ENCODE peak calls at places on chromosomes 12 and 14, in six cellular contexts. E is esophagus squamous epithelium; B is A549; Z is ovary; H is PC-9; N is CD8-positive, alpha-beta memory T cell. C is an unnamed sample. For H3K4me1 and H3K9me3, the result is how much of the 10 kb centered on the place peaks cover.

GRCh38 chr12:107144990-107145389 is 51.6 kb upstream of the CRY1 start:
- DNase-seq in E (no peak), Z (no peak), B (no peak), H (no peak), N (no peak), C (no peak)

GRCh38 chr12:131867891-131868675 is 26.3 kb upstream of the ULK1 start:
- DNase-seq in B (no peak), Z (no peak), H (no peak), E (no peak), N (no peak), C (no peak)

GRCh38 chr12:110005319-110005973 is 6.2 kb downstream of the ANKRD13A start:
- DNase-seq in Z (no peak), B (no peak), E (no peak), N (no peak), H (no peak), C (peak)

GRCh38 chr12:2450553-2450952 is 344.2 kb upstream of the FKBP4 start:
- DNase-seq in B (no peak), H (no peak), Z (no peak), N (no peak), E (no peak), C (no peak)

GRCh38 chr14:87816421-87816820 is 176.6 kb downstream of the GALC start:
- DNase-seq in H (no peak), N (no peak), B (no peak), Z (no peak), E (no peak), C (no peak)

GRCh38 chr12:68036642-68037041 is 47.4 kb downstream of the IFNG-AS1 start:
- DNase-seq in Z (no peak), N (no peak), H (no peak), B (no peak), E (no peak), C (no peak)

GRCh38 chr14:71856199-71856919 is 75.9 kb upstream of the RGS6 start:
- DNase-seq in B (no peak), H (no peak), E (no peak), N (no peak), Z (no peak), C (no peak)

GRCh38 chr14:105710119-105711057 is 184.0 kb downstream of the TMEM121 start:
- DNase-seq in H (no peak), E (no peak), N (no peak), Z (no peak), B (no peak), C (no peak)

GRCh38 chr14:73850940-73851339 is 691 bp upstream of the PTGR2 start:
- DNase-seq in B (peak), E (no peak), Z (no peak), N (no peak), H (peak), C (no peak)

GRCh38 chr12:71980543-71980942 is 41.9 kb downstream of the TPH2 start:
- DNase-seq in Z (no peak), B (no peak), H (no peak), E (no peak), N (no peak), C (no peak)

GRCh38 chr14:52950410-52950897 is 396 bp downstream of the FERMT2 start:
- DNase-seq in H (no peak), E (no peak), B (peak), N (peak), Z (peak), C (peak)

GRCh38 chr12:127300753-127301152 is 966.2 kb upstream of the TMEM132C start:
- DNase-seq in E (no peak), Z (no peak), N (no peak), H (no peak), B (no peak), C (no peak)

GRCh38 chr14:50335389-50335788 is 23.3 kb downstream of the DMAC2L start:
- DNase-seq in E (no peak), B (peak), H (no peak), N (no peak), Z (peak), C (peak)

GRCh38 chr12:18148961-18149360 is 59.0 kb upstream of the RERGL start:
- DNase-seq in B (no peak), N (no peak), H (no peak), E (no peak), Z (no peak), C (no peak)

GRCh38 chr12:96534339-96534738 is 45.0 kb downstream of the CFAP54 start:
- DNase-seq in H (no peak), B (peak), N (no peak), Z (no peak), E (no peak), C (no peak)

GRCh38 chr12:93862424-93862823 is 185.2 kb downstream of the CRADD start:
- DNase-seq in B (no peak), H (no peak), E (no peak), N (no peak), Z (no peak), C (no peak)

GRCh38 chr14:100864960-100865681 is 38.4 kb downstream of the RTL1 start:
- DNase-seq in E (no peak), Z (no peak), N (no peak), H (no peak), B (peak), C (no peak)

GRCh38 chr14:69133206-69134125 is 19.5 kb downstream of the DCAF5 start:
- DNase-seq in B (peak), Z (no peak), N (no peak), H (peak), E (no peak), C (peak)

GRCh38 chr12:19181666-19182426 is 52.3 kb downstream of the PLEKHA5 start:
- DNase-seq in N (no peak), H (no peak), E (no peak), B (no peak), Z (no peak), C (no peak)

GRCh38 chr12:111766608-111767361 is at the start of gene ALDH2:
- DNase-seq in Z (peak), N (peak), E (no peak), H (peak), B (peak), C (peak)

GRCh38 chr14:57058319-57058718 is 210.4 kb downstream of the EXOC5 start:
- DNase-seq in E (no peak), N (no peak), H (no peak), Z (no peak), B (no peak), C (no peak)

GRCh38 chr14:64754685-64755084 is 50.5 kb downstream of the PLEKHG3 start:
- DNase-seq in B (no peak), E (no peak), H (no peak), N (no peak), Z (no peak), C (no peak)

GRCh38 chr12:95608252-95609033 is 57.2 kb upstream of the USP44 start:
- DNase-seq in B (peak), H (peak), N (no peak), Z (peak), E (no peak), C (peak)

GRCh38 chr14:76710093-76711010 is 50.9 kb upstream of the VASH1 start:
- DNase-seq in H (no peak), N (peak), Z (no peak), E (no peak), B (peak), C (no peak)

GRCh38 chr12:89372584-89373370 is 20.5 kb upstream of the DUSP6 start:
- DNase-seq in B (no peak), Z (no peak), E (no peak), N (no peak), H (peak), C (no peak)

GRCh38 chr14:85079842-85080741 is 449.9 kb upstream of the FLRT2 start:
- DNase-seq in E (no peak), H (no peak), B (no peak), N (no peak), Z (no peak), C (no peak)

GRCh38 chr14:33414041-33414440 is 475.4 kb downstream of the NPAS3 start:
- DNase-seq in N (no peak), Z (no peak), E (no peak), H (no peak), B (no peak), C (no peak)

GRCh38 chr14:100895411-100895810 is 8.1 kb downstream of the RTL1 start:
- DNase-seq in H (no peak), B (no peak), Z (no peak), E (no peak), N (no peak), C (no peak)

GRCh38 chr12:50933459-50934124 is 18.8 kb upstream of the HIGD1C start:
- DNase-seq in E (no peak), H (no peak), Z (no peak), B (peak), N (no peak), C (no peak)

GRCh38 chr14:77979171-77979570 is 179.3 kb downstream of the ADCK1 start:
- DNase-seq in H (no peak), B (no peak), E (no peak), Z (no peak), N (no peak), C (no peak)

GRCh38 chr14:77985235-77985634 is 184.9 kb upstream of the NRXN3 start:
- DNase-seq in B (no peak), E (no peak), Z (no peak), N (no peak), H (no peak), C (no peak)

GRCh38 chr14:77979666-77980351 is 179.9 kb downstream of the ADCK1 start:
- DNase-seq in E (no peak), N (no peak), H (no peak), B (peak), Z (no peak), C (no peak)

GRCh38 chr14:77980475-77981321 is 180.8 kb downstream of the ADCK1 start:
- DNase-seq in E (no peak), Z (no peak), B (no peak), N (no peak), H (no peak), C (peak)
- H3K4me3 ChIP-seq in E (peak), Z (no peak), B (peak), N (no peak), H (no peak), C (no peak)

GRCh38 chr12:130074661-130075406 is 87.4 kb upstream of the FZD10 start:
- DNase-seq in Z (no peak), N (no peak), H (no peak), B (no peak), E (no peak), C (no peak)

GRCh38 chr12:130076126-130076525 is 86.1 kb upstream of the FZD10 start:
- DNase-seq in Z (no peak), B (no peak), H (no peak), E (no peak), N (no peak), C (no peak)

GRCh38 chr12:130073721-130074120 is 88.5 kb upstream of the FZD10 start:
- DNase-seq in Z (no peak), N (no peak), H (no peak), B (no peak), E (no peak), C (no peak)

GRCh38 chr12:130076752-130077151 is 85.5 kb upstream of the FZD10 start:
- DNase-seq in H (no peak), Z (no peak), N (no peak), E (no peak), B (no peak), C (no peak)

DNA sequence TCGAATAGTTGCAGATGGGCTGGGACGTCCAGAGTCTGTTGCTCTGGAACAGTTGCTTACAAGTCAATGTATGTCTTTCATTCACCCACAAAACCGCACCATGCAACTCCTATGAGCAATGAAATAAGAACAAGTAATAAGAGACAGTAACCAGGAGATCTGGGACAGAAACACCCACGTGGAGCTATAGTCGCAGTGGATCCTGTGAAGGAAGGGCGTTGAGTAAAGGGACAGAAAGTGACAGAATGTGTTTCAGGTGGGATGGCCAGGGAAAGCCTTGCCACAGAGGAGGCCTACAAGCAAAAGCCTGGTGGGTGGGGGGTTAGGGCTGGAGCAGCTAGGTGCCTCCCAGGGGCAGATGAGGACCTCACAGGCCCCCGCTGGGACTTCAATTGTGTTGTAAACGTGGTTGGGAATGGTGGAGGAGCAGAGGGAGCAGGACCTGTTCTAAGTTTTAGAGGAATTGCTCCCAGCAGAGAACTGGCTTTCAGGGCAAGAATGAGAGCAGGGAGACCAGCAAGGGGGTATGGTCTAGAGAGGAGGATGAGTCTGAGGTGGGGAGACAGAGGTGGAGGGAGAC is 86.7 kb upstream of the FZD10 start:
- DNase-seq in E (no peak), Z (no peak), H (no peak), N (no peak), B (no peak), C (no peak)
- H3K4me1 ChIP-seq in E (under half), Z (under half), H (under half), N (under half), B (under half), C (under half)

GRCh38 chr12:132925597-132926416 is 30.3 kb downstream of the ZNF605 start:
- DNase-seq in E (no peak), B (peak), H (no peak), N (no peak), Z (no peak), C (no peak)

GRCh38 chr12:132923356-132923909 is 32.7 kb downstream of the ZNF605 start:
- DNase-seq in H (no peak), N (no peak), Z (no peak), E (no peak), B (no peak), C (no peak)

GRCh38 chr12:132921685-132922084 is 34.3 kb upstream of the CHFR start:
- DNase-seq in E (no peak), Z (no peak), N (no peak), B (no peak), H (no peak), C (no peak)

GRCh38 chr12:132924356-132924755 is 31.8 kb downstream of the ZNF605 start:
- DNase-seq in E (no peak), B (no peak), H (no peak), N (no peak), Z (no peak), C (no peak)

GRCh38 chr12:132926417-132926833 is 29.7 kb downstream of the ZNF605 start:
- DNase-seq in Z (no peak), E (no peak), N (no peak), H (no peak), B (no peak), C (no peak)
- H3K9me3 ChIP-seq in Z (half or more), E (half or more), N (half or more), H (half or more), B (half or more), C (under half)

GRCh38 chr12:57004651-57005050 is 1.7 kb downstream of the ZBTB39 start:
- DNase-seq in E (no peak), N (no peak), B (no peak), Z (no peak), H (no peak), C (no peak)

GRCh38 chr12:57008113-57008687 is 1.9 kb upstream of the ZBTB39 start:
- DNase-seq in Z (no peak), N (no peak), H (peak), E (no peak), B (peak), C (no peak)

GRCh38 chr12:57009949-57010626 is 3.7 kb upstream of the ZBTB39 start:
- DNase-seq in N (no peak), Z (no peak), B (no peak), E (no peak), H (no peak), C (no peak)

GRCh38 chr12:57005980-57006808 is at the start of gene ZBTB39:
- DNase-seq in B (peak), Z (peak), H (no peak), E (no peak), N (peak), C (peak)

DNA sequence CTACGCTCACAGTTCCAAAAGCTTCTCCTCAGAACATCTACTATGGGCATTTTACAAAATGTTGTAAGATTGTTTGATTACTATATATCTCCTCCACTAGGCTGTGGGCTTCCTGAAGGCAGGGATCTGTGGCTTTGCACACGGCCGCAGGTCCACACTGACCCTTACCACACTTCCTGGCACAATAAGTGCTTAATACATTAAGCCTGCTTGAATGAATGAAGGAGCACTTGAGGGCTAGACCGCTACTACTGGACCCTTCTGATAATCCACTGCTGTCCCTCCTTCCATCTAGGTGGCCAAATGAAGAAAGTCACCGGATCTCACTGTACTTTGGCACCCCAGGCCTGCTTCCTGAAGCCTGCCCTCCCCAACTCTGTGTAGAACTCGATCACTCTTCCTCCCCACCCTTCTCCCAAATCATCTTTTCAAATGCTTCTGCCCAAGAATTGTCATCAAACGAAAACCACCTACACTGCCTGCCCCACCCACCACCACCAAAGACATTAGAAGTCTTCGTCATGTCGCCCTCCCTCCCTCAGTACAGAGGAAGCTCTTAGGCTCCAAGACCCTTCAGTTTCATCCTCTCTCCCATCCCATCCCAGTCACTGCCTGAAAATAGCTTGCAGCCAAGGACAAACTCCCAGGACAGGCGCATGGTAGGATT is 596 bp upstream of the ZBTB39 start:
- DNase-seq in E (no peak), Z (no peak), H (no peak), B (no peak), N (no peak), C (no peak)
- H3K4me3 ChIP-seq in E (peak), Z (peak), H (peak), B (peak), N (peak), C (peak)

GRCh38 chr12:6961695-6962284 is 8.7 kb downstream of the PHB2 start:
- DNase-seq in H (no peak), N (peak), B (peak), Z (peak), E (no peak), C (peak)
- H3K4me1 ChIP-seq in H (under half), N (half or more), B (under half), Z (under half), E (under half), C (under half)

GRCh38 chr12:132922676-132923075 is 33.4 kb downstream of the ZNF605 start:
- DNase-seq in H (no peak), Z (no peak), E (no peak), N (no peak), B (no peak), C (no peak)
- H3K9me3 ChIP-seq in H (half or more), Z (under half), E (half or more), N (half or more), B (half or more), C (under half)

GRCh38 chr14:24171422-24172260 is at the start of gene REC8:
- DNase-seq in N (peak), E (no peak), B (no peak), Z (peak), H (no peak), C (peak)
- H3K4me3 ChIP-seq in N (peak), E (no peak), B (no peak), Z (peak), H (no peak), C (no peak)

GRCh38 chr12:116040412-116040811 is 237.1 kb downstream of the MED13L start:
- DNase-seq in Z (no peak), H (no peak), E (no peak), B (no peak), N (no peak), C (no peak)
- H3K4me1 ChIP-seq in Z (under half), H (under half), E (under half), B (under half), N (under half), C (under half)

C was measured in thyroid gland.